ENCODE peak calls at places on chromosomes 5 and 9, in six cellular contexts. Z is PC-9, C is suprapubic skin, N is WERI-Rb-1, Q is stomach, Y is psoas muscle. F is an unnamed sample.

GRCh38 chr9:82105729-82106128 is 117.2 kb downstream of the SPATA31D1 start:
- DNase-seq in Q (peak; percentile 57), N (peak; percentile 10), Y (no peak), C (no peak), Z (no peak), F (no peak)

GRCh38 chr9:99400184-99400731 is 178.2 kb downstream of the SEC61B start:
- DNase-seq in Q (no peak), Y (no peak), N (no peak), Z (no peak), C (no peak), F (no peak)

GRCh38 chr5:154215531-154215930 is 25.0 kb downstream of the GALNT10 start:
- DNase-seq in C (no peak), Q (no peak), N (no peak), Y (no peak), Z (no peak), F (peak; percentile 56)

GRCh38 chr5:96881511-96882115 is 5.3 kb downstream of the ERAP2 start:
- DNase-seq in Q (no peak), N (no peak), Y (no peak), C (no peak), Z (peak; percentile 62), F (peak; percentile 62)

GRCh38 chr9:31137151-31137849 is 1247.1 kb upstream of the ACO1 start:
- DNase-seq in N (no peak), Y (no peak), C (no peak), Q (peak; percentile 27), Z (peak; percentile 72), F (peak; percentile 73)

GRCh38 chr9:95338243-95338642 is 20.7 kb upstream of the FANCC start:
- DNase-seq in Q (no peak), Y (no peak), Z (no peak), C (no peak), N (no peak), F (no peak)

GRCh38 chr5:158117467-158118165 is 258.7 kb upstream of the CLINT1 start:
- DNase-seq in Z (no peak), Y (no peak), N (no peak), Q (no peak), C (no peak), F (no peak)

GRCh38 chr5:60161340-60161934 is 267.9 kb upstream of the PDE4D start:
- DNase-seq in Z (no peak), C (no peak), Q (no peak), Y (no peak), N (no peak), F (peak; percentile 36)

GRCh38 chr9:74497750-74498615 is 848 bp downstream of the RORB start:
- DNase-seq in N (peak; percentile 51), C (no peak), Y (peak; percentile 17), Q (no peak), Z (no peak), F (peak; percentile 14)

GRCh38 chr9:110049699-110050450 is 158.1 kb downstream of the C9orf152 start:
- DNase-seq in Y (peak; percentile 35), N (peak; percentile 33), C (no peak), Z (no peak), Q (peak; percentile 41), F (peak; percentile 50)

GRCh38 chr5:178685386-178686059 is 44.9 kb downstream of the ZNF354A start:
- DNase-seq in Y (no peak), Q (no peak), N (no peak), C (no peak), Z (no peak), F (no peak)

GRCh38 chr5:67808340-67808739 is 407.2 kb upstream of the PIK3R1 start:
- DNase-seq in C (no peak), N (no peak), Q (no peak), Z (no peak), Y (no peak), F (no peak)

GRCh38 chr9:80204054-80204453 is 632.3 kb downstream of the TLE4 start:
- DNase-seq in N (no peak), Q (no peak), Y (no peak), C (no peak), Z (no peak), F (no peak)

GRCh38 chr5:374631-375335 is 53.3 kb downstream of the AHRR start:
- DNase-seq in Y (no peak), Q (no peak), Z (no peak), N (no peak), C (peak; percentile 65), F (no peak)

GRCh38 chr9:13552606-13553215 is 273.2 kb upstream of the MPDZ start:
- DNase-seq in Q (no peak), C (no peak), Z (no peak), N (no peak), Y (no peak), F (no peak)

GRCh38 chr9:122719218-122719617 is 4.6 kb upstream of the OR1L4 start:
- DNase-seq in N (no peak), Y (no peak), Z (no peak), C (no peak), Q (no peak), F (no peak)

GRCh38 chr5:160439205-160439600 is 17.5 kb downstream of the PTTG1 start:
- DNase-seq in Q (peak; percentile 90), Z (peak; percentile 57), N (peak; percentile 89), Y (peak; percentile 82), C (peak; percentile 92), F (peak; percentile 91)

GRCh38 chr5:69231851-69232250 is 2.8 kb upstream of the CDK7 start:
- DNase-seq in Z (no peak), Q (no peak), Y (no peak), N (no peak), C (no peak), F (no peak)

GRCh38 chr5:57175586-57175985 is 1.7 kb downstream of the GPBP1 start:
- DNase-seq in N (no peak), Q (no peak), C (no peak), Y (no peak), Z (no peak), F (peak; percentile 37)

GRCh38 chr5:132027027-132027426 is 15.6 kb upstream of the ACSL6 start:
- DNase-seq in Z (no peak), N (no peak), C (no peak), Y (no peak), Q (no peak), F (no peak)

GRCh38 chr9:120713257-120714087 is 798 bp downstream of the MEGF9 start:
- DNase-seq in Y (peak; percentile 26), N (peak; percentile 23), Z (no peak), Q (no peak), C (no peak), F (peak; percentile 50)

GRCh38 chr5:126483156-126483555 is 59.9 kb downstream of the GRAMD2B start:
- DNase-seq in C (no peak), N (no peak), Y (no peak), Z (no peak), Q (no peak), F (no peak)

GRCh38 chr5:64811050-64811640 is 42.4 kb downstream of the CWC27 start:
- DNase-seq in N (no peak), C (no peak), Y (no peak), Z (no peak), Q (no peak), F (peak; percentile 50)

GRCh38 chr9:92310562-92310961 is 14.6 kb downstream of the NOL8 start:
- DNase-seq in N (no peak), Y (no peak), Q (no peak), Z (no peak), C (no peak), F (no peak)

GRCh38 chr5:146337264-146337904 is 1.3 kb upstream of the POU4F3 start:
- DNase-seq in C (no peak), Z (no peak), Y (no peak), N (no peak), Q (no peak), F (no peak)

DNA sequence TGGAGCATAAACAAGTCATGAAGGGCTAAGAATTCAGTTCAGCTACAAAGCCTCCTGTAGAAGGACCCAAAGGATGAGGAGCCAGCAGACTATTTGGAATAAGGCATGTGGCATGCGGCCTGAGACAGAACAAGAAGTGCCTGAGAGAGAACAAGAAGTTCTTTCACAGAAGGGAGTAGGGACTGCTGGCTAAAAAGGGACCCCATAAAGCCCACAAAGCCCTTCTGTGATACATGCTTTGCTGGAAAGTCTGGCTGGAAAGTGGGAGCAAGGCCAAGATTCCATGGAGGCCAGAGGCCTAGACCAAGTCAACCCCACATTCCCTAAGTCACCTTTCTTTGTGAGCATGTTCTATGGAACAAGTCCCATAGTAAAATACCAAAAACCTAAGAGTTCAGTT is 35.9 kb upstream of the UBAP2 start:
- DNase-seq in N (no peak), Y (no peak), Z (no peak), C (no peak), Q (no peak), F (no peak)
- H3K27ac ChIP-seq in N (no peak overlapping the region), Y (peak overlapping the region; percentile 83), Z (no peak overlapping the region), C (peak overlapping the region; percentile 77), Q (peak overlapping the region; percentile 43), F (no peak overlapping the region)

GRCh38 chr5:11334404-11334803 is 569.8 kb downstream of the CTNND2 start:
- DNase-seq in C (no peak), N (no peak), Z (no peak), Y (no peak), Q (no peak), F (no peak)
- TF ChIP-seq CTCF in C (no peak), N (no peak), Z (peak; percentile 53), Y (no peak), Q (no peak), F (no peak)

DNA sequence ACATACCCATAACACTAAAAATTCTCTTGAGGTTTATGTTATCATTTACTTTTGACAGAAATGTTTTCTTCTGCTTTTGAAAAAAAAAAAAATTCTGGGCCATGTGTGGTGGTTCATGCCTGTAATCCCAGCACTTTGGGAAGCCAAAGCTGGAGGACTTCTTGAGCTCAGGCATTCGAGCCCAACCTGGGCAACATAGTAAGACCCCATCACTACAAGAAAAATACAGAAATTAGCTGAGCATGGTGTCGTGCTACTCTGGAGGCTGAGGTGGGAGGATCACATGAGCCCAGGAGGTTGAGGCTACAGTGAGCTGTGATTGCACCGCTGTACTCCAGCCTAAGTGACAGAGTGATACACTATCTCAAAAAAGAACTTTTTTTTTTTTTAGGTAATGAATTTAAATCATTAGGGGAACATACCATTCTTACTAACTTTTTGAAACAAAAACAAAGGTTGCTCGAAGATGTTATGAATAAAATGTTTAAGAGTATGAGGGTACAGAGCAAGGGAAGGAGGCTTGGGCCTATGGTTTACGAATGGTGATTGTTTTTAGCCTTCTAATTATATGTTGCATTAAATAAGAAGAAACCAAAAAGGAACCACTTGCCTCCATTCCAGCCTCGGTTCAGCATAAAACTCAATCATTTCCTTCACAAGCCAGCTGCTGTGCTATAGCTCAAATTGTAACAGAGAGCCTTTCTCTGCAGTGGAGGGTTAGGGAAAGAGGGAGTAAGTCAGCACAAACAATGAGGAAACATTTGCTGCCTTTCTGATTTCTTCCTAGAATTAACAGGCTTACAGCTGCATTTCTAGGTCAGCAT is 148.6 kb upstream of the DMRT1 start:
- DNase-seq in Q (no peak), N (no peak), Y (no peak), C (no peak), Z (no peak), F (no peak)
- H3K27ac ChIP-seq in Q (peak overlapping the region; percentile 80), N (no peak overlapping the region), Y (peak overlapping the region; percentile 95), C (peak overlapping the region; percentile 89), Z (no peak overlapping the region), F (peak overlapping the region; percentile 80)

DNA sequence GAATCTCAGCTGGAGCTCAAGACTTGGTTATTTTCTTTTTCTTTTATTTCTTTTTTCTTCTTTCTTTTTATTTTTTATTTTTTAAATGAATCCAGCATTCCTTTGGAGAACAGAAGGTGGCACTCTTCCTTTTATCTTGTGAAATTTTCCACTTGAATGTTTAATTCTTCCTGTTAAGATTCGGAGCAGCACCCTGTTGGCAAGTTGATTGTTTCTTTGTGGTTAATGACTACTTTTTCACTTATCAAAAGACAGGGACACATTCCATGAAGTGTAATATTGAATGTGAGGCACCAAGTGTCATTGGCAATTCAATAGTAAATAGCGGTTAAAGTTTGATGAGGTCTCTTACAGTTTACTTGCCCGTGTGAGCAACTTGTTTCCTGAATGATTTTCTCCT is 240.5 kb upstream of the CHD1 start:
- DNase-seq in C (no peak), Q (no peak), Y (no peak), Z (no peak), N (no peak), F (no peak)
- TF ChIP-seq CTCF in C (no peak), Q (peak; percentile 31), Y (no peak), Z (peak; percentile 58), N (peak; percentile 6), F (peak; percentile 25)

F was measured in RWPE1.